ENCODE peak calls at places on chromosomes 16 and 17, in eight cellular contexts. C is fibroblast of lung, G is GM23248, E is aorta, N is psoas muscle, F is pancreas, P is heart right ventricle, Q is body of pancreas. O is an unnamed sample.
A peak's percentile ranks its signal among the peaks of the same experiment; 100 is the strongest.

GRCh38 chr17:81196505-81197408 is 26.0 kb downstream of the CEP131 start:
- DNase-seq in C (no peak), G (no peak), E (no peak), N (no peak), F (no peak), P (no peak), Q (no peak), O (no peak)

GRCh38 chr17:11039342-11039741 is 201.5 kb upstream of the PIRT start:
- DNase-seq in C (no peak), G (no peak), E (no peak), N (no peak), F (no peak), P (no peak), Q (no peak), O (no peak)

GRCh38 chr17:65556014-65556909 is 5.2 kb downstream of the AXIN2 start:
- DNase-seq in C (peak; percentile 70), G (peak; percentile 80), E (peak; percentile 95), N (peak; percentile 81), F (peak; percentile 88), P (peak; percentile 80), Q (peak; percentile 82), O (peak; percentile 56)

GRCh38 chr17:66304304-66305174 is 2.1 kb downstream of the PRKCA start:
- DNase-seq in C (peak; percentile 39), G (peak; percentile 24), E (no peak), N (no peak), F (no peak), P (no peak), Q (no peak), O (peak; percentile 15)

GRCh38 chr17:58415371-58416055 is 1.8 kb downstream of the RNF43 start:
- DNase-seq in C (no peak), G (no peak), E (no peak), N (no peak), F (peak; percentile 63), P (peak; percentile 16), Q (peak; percentile 76), O (no peak)

GRCh38 chr16:79434097-79434496 is 166.4 kb downstream of the MAF start:
- DNase-seq in C (no peak), G (no peak), E (no peak), N (no peak), F (no peak), P (no peak), Q (no peak), O (no peak)

GRCh38 chr17:57940653-57941329 is 14.4 kb downstream of the CUEDC1 start:
- DNase-seq in C (no peak), G (no peak), E (no peak), N (peak; percentile 47), F (peak; percentile 63), P (no peak), Q (no peak), O (peak; percentile 24)

GRCh38 chr17:17750881-17751280 is 69.6 kb downstream of the RAI1 start:
- DNase-seq in C (no peak), G (no peak), E (no peak), N (no peak), F (no peak), P (no peak), Q (peak; percentile 41), O (no peak)

GRCh38 chr17:59427996-59428395 is 96.5 kb downstream of the YPEL2 start:
- DNase-seq in C (no peak), G (peak; percentile 89), E (no peak), N (no peak), F (no peak), P (no peak), Q (no peak), O (no peak)

GRCh38 chr17:12089809-12090384 is 69.2 kb downstream of the MAP2K4 start:
- DNase-seq in C (peak; percentile 55), G (peak; percentile 56), E (no peak), N (no peak), F (no peak), P (no peak), Q (no peak), O (no peak)

GRCh38 chr16:35585411-35585810 is 2126.0 kb downstream of the TP53TG3F start:
- DNase-seq in C (no peak), G (no peak), E (no peak), N (no peak), F (no peak), P (no peak), Q (no peak), O (no peak)
- H3K9me3 ChIP-seq in C (no peaks in the 10 kb centered on the region), G (no peaks in the 10 kb centered on the region), E (peaks cover under 1% of the 10 kb centered on the region), N (peaks cover 3% of the 10 kb centered on the region), F (no peaks in the 10 kb centered on the region), P (peaks cover 44% of the 10 kb centered on the region), Q (no peaks in the 10 kb centered on the region), O (no peaks in the 10 kb centered on the region)

DNA sequence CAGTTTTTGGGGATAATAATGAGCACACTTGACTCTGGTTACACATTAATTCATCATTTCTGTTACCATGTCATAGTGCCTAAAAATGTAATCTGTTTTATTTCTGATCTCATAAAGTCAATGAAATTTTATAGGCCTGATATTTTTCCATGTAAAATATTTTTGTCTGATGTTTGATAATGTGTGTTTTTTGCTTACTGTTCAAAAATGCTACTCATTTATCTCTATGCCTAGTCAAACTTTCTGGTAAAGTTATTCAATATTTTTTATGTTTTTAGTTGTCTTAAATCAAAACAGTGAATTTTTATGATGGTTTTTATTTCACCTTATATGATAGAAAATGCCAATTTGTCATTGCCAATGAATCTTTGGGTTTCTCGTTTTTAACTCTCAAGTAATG is 147.0 kb downstream of the AHSP start:
- DNase-seq in C (no peak), G (no peak), E (no peak), N (no peak), F (no peak), P (no peak), Q (no peak), O (no peak)
- H3K9me3 ChIP-seq in C (no peaks in the 10 kb centered on the region), G (no peaks in the 10 kb centered on the region), E (peaks cover 6% of the 10 kb centered on the region), N (no peaks in the 10 kb centered on the region), F (no peaks in the 10 kb centered on the region), P (peaks cover 13% of the 10 kb centered on the region), Q (no peaks in the 10 kb centered on the region), O (peaks cover 9% of the 10 kb centered on the region)

GRCh38 chr17:22454070-22454999 is 762.0 kb downstream of the KCNJ18 start:
- DNase-seq in C (no peak), G (no peak), E (no peak), N (no peak), F (no peak), P (no peak), Q (no peak), O (no peak)

GRCh38 chr17:22453181-22453580 is 760.9 kb downstream of the KCNJ18 start:
- DNase-seq in C (no peak), G (no peak), E (no peak), N (no peak), F (no peak), P (no peak), Q (no peak), O (no peak)
- H3K9me3 ChIP-seq in C (no peaks in the 10 kb centered on the region), G (no peaks in the 10 kb centered on the region), E (no peaks in the 10 kb centered on the region), N (no peaks in the 10 kb centered on the region), F (no peaks in the 10 kb centered on the region), P (peaks cover 30% of the 10 kb centered on the region), Q (peaks cover 15% of the 10 kb centered on the region), O (no peaks in the 10 kb centered on the region)

DNA sequence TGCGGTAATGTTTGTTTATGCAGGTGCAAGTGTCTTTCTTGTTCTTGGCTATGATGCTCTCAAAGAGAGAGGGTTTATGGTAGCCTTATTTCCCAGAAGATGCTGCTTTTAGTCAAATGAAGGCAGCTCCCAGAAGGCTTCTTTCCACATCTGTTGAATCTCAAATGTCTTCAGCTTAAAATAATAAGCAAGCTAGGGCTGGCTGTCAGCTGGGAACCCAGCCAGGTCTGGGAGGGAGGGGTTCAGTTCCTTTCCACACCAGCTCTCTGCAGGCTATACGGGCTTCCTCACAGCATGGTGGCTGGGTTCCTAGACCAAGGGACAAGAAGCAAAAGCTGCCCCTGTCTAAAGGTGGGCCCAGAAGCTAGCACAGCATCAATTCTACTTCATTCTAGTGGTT is 47.4 kb upstream of the ATF7IP2 start:
- DNase-seq in C (no peak), G (no peak), E (no peak), N (no peak), F (no peak), P (peak; percentile 15), Q (no peak), O (peak; percentile 29)
- H3K9me3 ChIP-seq in C (no peaks in the 10 kb centered on the region), G (no peaks in the 10 kb centered on the region), E (peaks cover 11% of the 10 kb centered on the region), N (peaks cover 6% of the 10 kb centered on the region), F (no peaks in the 10 kb centered on the region), P (peaks cover 51% of the 10 kb centered on the region), Q (peaks cover 3% of the 10 kb centered on the region), O (peaks cover 32% of the 10 kb centered on the region)